ENCODE peak calls at places on chromosomes 11 and 22, in four cellular contexts. One of them, this sample, is unnamed.

GRCh38 chr11:44451706-44452105 is 113.8 kb upstream of the CD82 start:
- DNase-seq in NT2/D1: no peak
- DNase-seq in CD8-positive, alpha-beta T cell: no peak
- DNase-seq in esophagus squamous epithelium: no peak
- DNase-seq in this sample: no peak

GRCh38 chr11:17972987-17973386 is 39.9 kb downstream of the SERGEF start:
- DNase-seq in esophagus squamous epithelium: no peak
- DNase-seq in NT2/D1: peak; percentile 73
- DNase-seq in CD8-positive, alpha-beta T cell: no peak
- DNase-seq in this sample: peak; percentile 67

GRCh38 chr22:19168088-19168890 is 10.2 kb downstream of the SLC25A1 start:
- DNase-seq in CD8-positive, alpha-beta T cell: no peak
- DNase-seq in esophagus squamous epithelium: no peak
- DNase-seq in NT2/D1: no peak
- DNase-seq in this sample: no peak

GRCh38 chr11:130163346-130164220 is 4.0 kb downstream of the ST14 start:
- DNase-seq in CD8-positive, alpha-beta T cell: no peak
- DNase-seq in esophagus squamous epithelium: no peak
- DNase-seq in NT2/D1: no peak
- DNase-seq in this sample: no peak

GRCh38 chr11:64321533-64321932 is 3.6 kb downstream of the PRDX5 start:
- DNase-seq in CD8-positive, alpha-beta T cell: no peak
- DNase-seq in esophagus squamous epithelium: no peak
- DNase-seq in NT2/D1: no peak
- DNase-seq in this sample: no peak

GRCh38 chr11:75499423-75500305 is 26.1 kb downstream of the GDPD5 start:
- DNase-seq in esophagus squamous epithelium: no peak
- DNase-seq in NT2/D1: no peak
- DNase-seq in CD8-positive, alpha-beta T cell: no peak
- DNase-seq in this sample: no peak

GRCh38 chr22:39070186-39070585 is 6.9 kb upstream of the APOBEC3G start:
- DNase-seq in NT2/D1: no peak
- DNase-seq in CD8-positive, alpha-beta T cell: no peak
- DNase-seq in esophagus squamous epithelium: no peak
- DNase-seq in this sample: no peak

GRCh38 chr11:93322207-93322606 is 8.3 kb upstream of the DEUP1 start:
- DNase-seq in CD8-positive, alpha-beta T cell: no peak
- DNase-seq in NT2/D1: no peak
- DNase-seq in esophagus squamous epithelium: no peak
- DNase-seq in this sample: no peak

GRCh38 chr11:114180301-114181055 is 115.7 kb upstream of the NNMT start:
- DNase-seq in esophagus squamous epithelium: no peak
- DNase-seq in CD8-positive, alpha-beta T cell: no peak
- DNase-seq in NT2/D1: no peak
- DNase-seq in this sample: peak; percentile 19

GRCh38 chr11:68351450-68352275 is 39.3 kb downstream of the LRP5 start:
- DNase-seq in CD8-positive, alpha-beta T cell: no peak
- DNase-seq in NT2/D1: no peak
- DNase-seq in esophagus squamous epithelium: no peak
- DNase-seq in this sample: no peak

GRCh38 chr22:17121235-17122195 is at the start of gene TMEM121B:
- DNase-seq in esophagus squamous epithelium: no peak
- DNase-seq in CD8-positive, alpha-beta T cell: no peak
- DNase-seq in NT2/D1: peak; percentile 69
- DNase-seq in this sample: peak; percentile 85

GRCh38 chr11:55793321-55793720 is 2.0 kb upstream of the OR5D14 start:
- DNase-seq in esophagus squamous epithelium: no peak
- DNase-seq in NT2/D1: no peak
- DNase-seq in CD8-positive, alpha-beta T cell: no peak
- DNase-seq in this sample: no peak

GRCh38 chr11:87972133-87972532 is 203.1 kb downstream of the RAB38 start:
- DNase-seq in esophagus squamous epithelium: no peak
- DNase-seq in NT2/D1: no peak
- DNase-seq in CD8-positive, alpha-beta T cell: no peak
- DNase-seq in this sample: no peak

GRCh38 chr11:46295312-46295995 is 18.0 kb downstream of the CREB3L1 start:
- DNase-seq in CD8-positive, alpha-beta T cell: peak; percentile 65
- DNase-seq in NT2/D1: peak; percentile 91
- DNase-seq in esophagus squamous epithelium: no peak
- DNase-seq in this sample: peak; percentile 79

GRCh38 chr22:49179886-49180682 is 647.6 kb downstream of the BRD1 start:
- DNase-seq in NT2/D1: no peak
- DNase-seq in esophagus squamous epithelium: no peak
- DNase-seq in CD8-positive, alpha-beta T cell: no peak
- DNase-seq in this sample: no peak

GRCh38 chr11:38491986-38492385 is 1894.0 kb upstream of the RAG2 start:
- DNase-seq in NT2/D1: no peak
- DNase-seq in esophagus squamous epithelium: no peak
- DNase-seq in CD8-positive, alpha-beta T cell: no peak
- DNase-seq in this sample: no peak

GRCh38 chr22:38243007-38243775 is 29.6 kb downstream of the TMEM184B start:
- DNase-seq in NT2/D1: no peak
- DNase-seq in esophagus squamous epithelium: no peak
- DNase-seq in CD8-positive, alpha-beta T cell: no peak
- DNase-seq in this sample: no peak

GRCh38 chr11:70034740-70035365 is 43.3 kb upstream of the ANO1 start:
- DNase-seq in NT2/D1: no peak
- DNase-seq in esophagus squamous epithelium: no peak
- DNase-seq in CD8-positive, alpha-beta T cell: no peak
- DNase-seq in this sample: no peak

GRCh38 chr11:117816151-117816741 is 8.3 kb downstream of the FXYD2 start:
- DNase-seq in NT2/D1: peak; percentile 75
- DNase-seq in esophagus squamous epithelium: no peak
- DNase-seq in CD8-positive, alpha-beta T cell: no peak
- DNase-seq in this sample: peak; percentile 76
- H3K4me1 ChIP-seq in NT2/D1: peaks cover 23% of the 10 kb centered on the region
- H3K4me1 ChIP-seq in esophagus squamous epithelium: peaks cover 45% of the 10 kb centered on the region
- H3K4me1 ChIP-seq in CD8-positive, alpha-beta T cell: peaks cover 47% of the 10 kb centered on the region
- H3K4me1 ChIP-seq in this sample: peaks cover 44% of the 10 kb centered on the region

GRCh38 chr11:10603721-10604297 is 35.3 kb upstream of the LYVE1 start:
- DNase-seq in CD8-positive, alpha-beta T cell: no peak
- DNase-seq in esophagus squamous epithelium: no peak
- DNase-seq in NT2/D1: no peak
- DNase-seq in this sample: no peak
- H3K4me1 ChIP-seq in CD8-positive, alpha-beta T cell: no peaks in the 10 kb centered on the region
- H3K4me1 ChIP-seq in esophagus squamous epithelium: peaks cover 95% of the 10 kb centered on the region
- H3K4me1 ChIP-seq in NT2/D1: no peaks in the 10 kb centered on the region
- H3K4me1 ChIP-seq in this sample: no peaks in the 10 kb centered on the region

GRCh38 chr11:128493570-128493965 is 93.8 kb downstream of the ETS1 start:
- DNase-seq in NT2/D1: no peak
- DNase-seq in CD8-positive, alpha-beta T cell: no peak
- DNase-seq in esophagus squamous epithelium: no peak
- DNase-seq in this sample: no peak

GRCh38 chr11:128492903-128493569 is 94.3 kb downstream of the ETS1 start:
- DNase-seq in CD8-positive, alpha-beta T cell: no peak
- DNase-seq in esophagus squamous epithelium: no peak
- DNase-seq in NT2/D1: no peak
- DNase-seq in this sample: no peak

GRCh38 chr11:128496249-128496648 is 91.1 kb downstream of the ETS1 start:
- DNase-seq in CD8-positive, alpha-beta T cell: no peak
- DNase-seq in esophagus squamous epithelium: no peak
- DNase-seq in NT2/D1: no peak
- DNase-seq in this sample: no peak

GRCh38 chr11:128496684-128497056 is 90.7 kb downstream of the ETS1 start:
- DNase-seq in NT2/D1: no peak
- DNase-seq in CD8-positive, alpha-beta T cell: no peak
- DNase-seq in esophagus squamous epithelium: no peak
- DNase-seq in this sample: no peak

GRCh38 chr11:128494418-128495332 is 92.7 kb downstream of the ETS1 start:
- DNase-seq in NT2/D1: no peak
- DNase-seq in esophagus squamous epithelium: no peak
- DNase-seq in CD8-positive, alpha-beta T cell: no peak
- DNase-seq in this sample: no peak
- H3K4me1 ChIP-seq in NT2/D1: no peaks in the 10 kb centered on the region
- H3K4me1 ChIP-seq in esophagus squamous epithelium: peaks cover 80% of the 10 kb centered on the region
- H3K4me1 ChIP-seq in CD8-positive, alpha-beta T cell: peaks cover 100% of the 10 kb centered on the region
- H3K4me1 ChIP-seq in this sample: no peaks in the 10 kb centered on the region

DNA sequence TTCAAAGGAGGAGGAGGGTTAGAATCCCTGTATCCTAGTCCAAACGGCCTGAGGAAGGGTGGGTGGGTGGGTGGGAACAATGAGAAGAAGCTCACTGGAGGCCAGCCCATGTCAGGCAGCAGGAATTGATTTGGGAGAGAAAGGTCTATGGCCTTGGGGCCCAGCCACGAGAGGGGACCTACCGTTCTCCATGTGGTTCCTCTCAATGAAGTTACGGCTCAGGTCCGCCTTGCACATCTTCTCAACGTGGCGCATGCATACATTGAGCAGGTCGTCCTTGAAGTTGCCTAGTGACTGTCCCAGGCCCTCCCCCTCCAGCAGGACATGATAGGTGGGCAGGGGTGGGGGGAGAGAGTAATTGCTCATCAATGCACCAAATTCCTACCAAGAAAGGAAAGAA is 12.4 kb downstream of the TRIM29 start:
- DNase-seq in esophagus squamous epithelium: no peak
- DNase-seq in NT2/D1: no peak
- DNase-seq in CD8-positive, alpha-beta T cell: no peak
- DNase-seq in this sample: no peak
- H3K4me1 ChIP-seq in esophagus squamous epithelium: peaks cover 100% of the 10 kb centered on the region
- H3K4me1 ChIP-seq in NT2/D1: peaks cover 21% of the 10 kb centered on the region
- H3K4me1 ChIP-seq in CD8-positive, alpha-beta T cell: no peaks in the 10 kb centered on the region
- H3K4me1 ChIP-seq in this sample: no peaks in the 10 kb centered on the region

GRCh38 chr11:299951-300735 is 817 bp upstream of the IFITM5 start:
- DNase-seq in esophagus squamous epithelium: no peak
- DNase-seq in NT2/D1: no peak
- DNase-seq in CD8-positive, alpha-beta T cell: no peak
- DNase-seq in this sample: no peak

GRCh38 chr11:304915-305833 is 2.4 kb upstream of the IFITM2 start:
- DNase-seq in NT2/D1: peak; percentile 93
- DNase-seq in CD8-positive, alpha-beta T cell: no peak
- DNase-seq in esophagus squamous epithelium: no peak
- DNase-seq in this sample: peak; percentile 76

GRCh38 chr11:305834-306211 is 1.8 kb upstream of the IFITM2 start:
- DNase-seq in CD8-positive, alpha-beta T cell: no peak
- DNase-seq in NT2/D1: no peak
- DNase-seq in esophagus squamous epithelium: no peak
- DNase-seq in this sample: no peak

GRCh38 chr11:304061-304506 is 3.5 kb upstream of the IFITM2 start:
- DNase-seq in CD8-positive, alpha-beta T cell: no peak
- DNase-seq in NT2/D1: no peak
- DNase-seq in esophagus squamous epithelium: no peak
- DNase-seq in this sample: no peak

GRCh38 chr11:303359-303758 is 4.0 kb upstream of the IFITM5 start:
- DNase-seq in CD8-positive, alpha-beta T cell: no peak
- DNase-seq in NT2/D1: no peak
- DNase-seq in esophagus squamous epithelium: no peak
- DNase-seq in this sample: no peak
- H3K4me1 ChIP-seq in CD8-positive, alpha-beta T cell: peaks cover 68% of the 10 kb centered on the region
- H3K4me1 ChIP-seq in NT2/D1: peaks cover 33% of the 10 kb centered on the region
- H3K4me1 ChIP-seq in esophagus squamous epithelium: peaks cover 52% of the 10 kb centered on the region
- H3K4me1 ChIP-seq in this sample: peaks cover 14% of the 10 kb centered on the region

GRCh38 chr11:72772059-72772458 is 19.9 kb upstream of the ARAP1 start:
- DNase-seq in CD8-positive, alpha-beta T cell: no peak
- DNase-seq in esophagus squamous epithelium: no peak
- DNase-seq in NT2/D1: no peak
- DNase-seq in this sample: no peak
- H3K4me1 ChIP-seq in CD8-positive, alpha-beta T cell: no peaks in the 10 kb centered on the region
- H3K4me1 ChIP-seq in esophagus squamous epithelium: peaks cover 38% of the 10 kb centered on the region
- H3K4me1 ChIP-seq in NT2/D1: peaks cover 24% of the 10 kb centered on the region
- H3K4me1 ChIP-seq in this sample: no peaks in the 10 kb centered on the region

GRCh38 chr11:108732395-108732794 is 67.5 kb downstream of the DDX10 start:
- DNase-seq in NT2/D1: no peak
- DNase-seq in CD8-positive, alpha-beta T cell: no peak
- DNase-seq in esophagus squamous epithelium: no peak
- DNase-seq in this sample: no peak
- H3K4me1 ChIP-seq in NT2/D1: no peaks in the 10 kb centered on the region
- H3K4me1 ChIP-seq in CD8-positive, alpha-beta T cell: peaks cover 13% of the 10 kb centered on the region
- H3K4me1 ChIP-seq in esophagus squamous epithelium: peaks cover 21% of the 10 kb centered on the region
- H3K4me1 ChIP-seq in this sample: peaks cover 4% of the 10 kb centered on the region

DNA sequence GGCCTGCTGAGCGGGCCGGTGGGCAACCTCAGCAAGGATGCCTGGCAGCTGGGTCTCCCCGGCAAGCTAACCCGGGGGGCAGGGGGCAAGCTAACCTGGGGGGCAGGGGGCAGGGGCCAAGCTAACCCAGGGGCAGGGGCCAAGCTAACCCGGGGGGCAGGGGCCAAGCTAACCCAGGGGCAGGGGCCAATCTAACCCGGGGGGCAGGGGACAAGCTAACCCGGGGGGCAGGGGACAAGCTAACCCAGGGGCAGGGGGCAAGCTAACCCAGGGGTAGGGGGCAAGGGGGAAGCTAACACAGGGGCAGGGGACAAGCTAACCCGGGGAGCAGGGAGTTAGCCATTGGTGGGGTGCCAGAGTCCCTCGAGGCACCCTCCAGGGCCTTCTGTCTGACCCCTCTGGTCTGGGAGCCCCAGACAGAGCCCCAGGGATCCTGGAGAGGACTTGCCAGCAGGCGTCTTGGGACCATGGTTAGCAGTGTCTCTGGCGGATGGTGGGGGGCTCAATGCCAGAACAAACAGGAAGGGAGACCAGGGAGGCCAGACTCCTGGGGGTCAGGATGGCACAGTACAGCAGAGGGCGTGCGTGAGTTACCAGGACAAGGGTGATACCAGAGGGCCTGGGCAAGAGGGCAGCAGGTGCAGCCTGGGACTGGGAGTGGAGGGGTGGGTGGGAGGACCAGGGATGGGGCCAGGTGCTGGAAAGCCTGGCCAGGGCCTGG is 16.1 kb downstream of the IGF2 start:
- DNase-seq in CD8-positive, alpha-beta T cell: no peak
- DNase-seq in NT2/D1: no peak
- DNase-seq in esophagus squamous epithelium: no peak
- DNase-seq in this sample: no peak
- H3K4me1 ChIP-seq in CD8-positive, alpha-beta T cell: no peaks in the 10 kb centered on the region
- H3K4me1 ChIP-seq in NT2/D1: peaks cover 22% of the 10 kb centered on the region
- H3K4me1 ChIP-seq in esophagus squamous epithelium: peaks cover 8% of the 10 kb centered on the region
- H3K4me1 ChIP-seq in this sample: no peaks in the 10 kb centered on the region

GRCh38 chr11:73969991-73970800 is 12.4 kb downstream of the UCP2 start:
- DNase-seq in CD8-positive, alpha-beta T cell: peak; percentile 44
- DNase-seq in esophagus squamous epithelium: no peak
- DNase-seq in NT2/D1: no peak
- DNase-seq in this sample: no peak

GRCh38 chr11:73968356-73968966 is 14.2 kb downstream of the UCP2 start:
- DNase-seq in esophagus squamous epithelium: no peak
- DNase-seq in CD8-positive, alpha-beta T cell: no peak
- DNase-seq in NT2/D1: no peak
- DNase-seq in this sample: no peak

GRCh38 chr11:73971175-73971719 is 11.4 kb downstream of the UCP2 start:
- DNase-seq in CD8-positive, alpha-beta T cell: no peak
- DNase-seq in esophagus squamous epithelium: no peak
- DNase-seq in NT2/D1: no peak
- DNase-seq in this sample: no peak

GRCh38 chr11:73972187-73972586 is 10.5 kb downstream of the UCP2 start:
- DNase-seq in esophagus squamous epithelium: no peak
- DNase-seq in NT2/D1: no peak
- DNase-seq in CD8-positive, alpha-beta T cell: no peak
- DNase-seq in this sample: no peak

DNA sequence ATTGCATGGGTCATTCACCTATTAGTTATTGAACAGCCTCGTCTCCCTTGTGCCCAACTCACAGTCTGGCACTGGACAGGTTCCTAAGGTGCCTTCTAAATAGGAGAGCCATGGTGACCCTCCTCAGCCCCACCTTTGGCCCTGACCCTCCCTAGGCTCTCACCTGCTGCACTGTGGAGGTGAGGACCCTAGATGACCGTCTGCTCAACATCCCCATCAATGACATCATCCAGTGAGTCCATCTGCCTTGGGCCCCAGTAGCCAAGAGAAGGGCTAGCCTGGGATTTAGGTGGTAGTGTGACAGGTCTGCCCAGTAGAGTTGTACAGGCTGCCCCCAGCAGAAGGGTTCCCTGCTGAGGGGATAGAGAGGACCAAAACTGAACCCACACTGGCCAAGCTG is 13.6 kb downstream of the UCP2 start:
- DNase-seq in esophagus squamous epithelium: no peak
- DNase-seq in CD8-positive, alpha-beta T cell: no peak
- DNase-seq in NT2/D1: no peak
- DNase-seq in this sample: no peak
- H3K4me1 ChIP-seq in esophagus squamous epithelium: peaks cover 27% of the 10 kb centered on the region
- H3K4me1 ChIP-seq in CD8-positive, alpha-beta T cell: peaks cover 87% of the 10 kb centered on the region
- H3K4me1 ChIP-seq in NT2/D1: peaks cover 2% of the 10 kb centered on the region
- H3K4me1 ChIP-seq in this sample: no peaks in the 10 kb centered on the region

This sample was measured in HAP-1.